ENCODE peak calls at places on chromosomes 13 and 19, in five cellular contexts. P is stimulated activated CD8-positive, alpha-beta memory T cell treated with anti-CD3 and anti-CD28 coated beads, Interleukin-4, amount 100 ng/mL, for 24 hours; N is HEK293T; O is nucleus accumbens; F is PC-9. B is an unnamed sample.

GRCh38 chr13:99033814-99034213 is 56.0 kb upstream of the DOCK9 start:
- DNase-seq in F (no peak), N (peak; percentile 23), P (no peak), O (no peak), B (no peak)

GRCh38 chr13:58495668-58496067 is 864.1 kb downstream of the PCDH17 start:
- DNase-seq in F (no peak), P (no peak), N (no peak), O (no peak), B (no peak)

GRCh38 chr19:48090281-48090802 is 20.3 kb downstream of the PLA2G4C start:
- DNase-seq in F (no peak), N (no peak), P (no peak), O (no peak), B (no peak)

GRCh38 chr19:7007859-7008258 is 13.4 kb downstream of the MBD3L2B start:
- DNase-seq in P (no peak), F (no peak), N (no peak), O (no peak), B (no peak)

GRCh38 chr19:6297202-6297601 is 17.4 kb upstream of the MLLT1 start:
- DNase-seq in P (no peak), N (no peak), F (no peak), O (no peak), B (peak; percentile 32)

GRCh38 chr13:23652909-23653726 is 82.9 kb downstream of the TNFRSF19 start:
- DNase-seq in P (no peak), O (no peak), N (no peak), F (no peak), B (no peak)

GRCh38 chr19:44722131-44723121 is 23.5 kb downstream of the CEACAM16 start:
- DNase-seq in P (no peak), O (no peak), N (no peak), F (no peak), B (no peak)

GRCh38 chr13:28412981-28413380 is 81.9 kb downstream of the FLT1 start:
- DNase-seq in N (no peak), O (no peak), F (no peak), P (no peak), B (no peak)

GRCh38 chr19:57512845-57513244 is 13.1 kb downstream of the ZNF773 start:
- DNase-seq in N (no peak), P (no peak), F (no peak), O (no peak), B (no peak)

GRCh38 chr13:98004107-98004506 is 50.6 kb downstream of the IPO5 start:
- DNase-seq in P (no peak), O (no peak), F (no peak), N (no peak), B (no peak)

GRCh38 chr13:30743319-30744055 is 8.1 kb downstream of the ALOX5AP start:
- DNase-seq in F (peak; percentile 98), O (no peak), P (no peak), N (no peak), B (no peak)

GRCh38 chr13:98549006-98549727 is 27.7 kb downstream of the STK24 start:
- DNase-seq in P (no peak), N (no peak), F (peak; percentile 74), O (no peak), B (no peak)

GRCh38 chr13:86476656-86477055 is 677.4 kb upstream of the SLITRK6 start:
- DNase-seq in P (no peak), N (no peak), F (no peak), O (peak; percentile 42), B (no peak)

GRCh38 chr13:42696191-42696590 is 85.2 kb upstream of the FAM216B start:
- DNase-seq in O (no peak), F (peak; percentile 83), N (no peak), P (no peak), B (no peak)

GRCh38 chr19:10603873-10604459 is 16.9 kb upstream of the AP1M2 start:
- DNase-seq in N (no peak), O (no peak), F (peak; percentile 92), P (no peak), B (no peak)

GRCh38 chr13:87087741-87088140 is 583.4 kb upstream of the SLITRK5 start:
- DNase-seq in N (no peak), P (no peak), F (no peak), O (no peak), B (no peak)

GRCh38 chr19:1250374-1251232 is 2.2 kb downstream of the MIDN start:
- DNase-seq in O (peak; percentile 21), F (no peak), P (no peak), N (peak; percentile 37), B (peak; percentile 93)